ENCODE peak calls at places on chromosomes 11 and 22, in nine cellular contexts. K is NCI-H748 treated with DMSO at 0.1 percent for 48 hours; G is M059J; B is AG20443; H is fibroblast of pulmonary artery; P is naive thymus-derived CD4-positive, alpha-beta T cell; F is fibroblast of gingiva; W is fibroblast of lung; V is hepatocyte. U is an unnamed sample.

GRCh38 chr11:95490625-95491024 is 259.6 kb upstream of the SESN3 start:
- DNase-seq in K (no peak), G (no peak), B (no peak), H (no peak), P (no peak), F (no peak), W (no peak), V (no peak), U (no peak)

GRCh38 chr11:4459470-4459869 is 10.4 kb downstream of the OR52K2 start:
- DNase-seq in K (no peak), G (no peak), B (no peak), H (no peak), P (no peak), F (no peak), W (no peak), V (peak), U (no peak)

GRCh38 chr11:11966826-11967668 is 41.4 kb downstream of the DKK3 start:
- DNase-seq in K (peak), G (peak), B (peak), H (peak), P (peak), F (no peak), W (peak), V (peak), U (peak)

GRCh38 chr11:119531623-119532022 is 108.7 kb upstream of the THY1 start:
- DNase-seq in K (no peak), G (no peak), B (no peak), H (no peak), P (no peak), F (no peak), W (no peak), V (no peak), U (no peak)

GRCh38 chr22:16917144-16918003 is 90.6 kb downstream of the GAB4 start:
- DNase-seq in K (no peak), G (peak), B (peak), H (peak), P (peak), F (peak), W (peak), V (peak), U (peak)

GRCh38 chr11:14376920-14377319 is 17.9 kb upstream of the RRAS2 start:
- DNase-seq in K (no peak), G (peak), B (no peak), H (no peak), P (no peak), F (no peak), W (no peak), V (peak), U (no peak)

GRCh38 chr11:32005786-32006406 is 85.0 kb upstream of the RCN1 start:
- DNase-seq in K (no peak), G (peak), B (no peak), H (no peak), P (no peak), F (no peak), W (no peak), V (no peak), U (no peak)

GRCh38 chr11:96275807-96276594 is 67.0 kb downstream of the MAML2 start:
- DNase-seq in K (no peak), G (peak), B (no peak), H (peak), P (no peak), F (no peak), W (no peak), V (peak), U (no peak)

GRCh38 chr22:36454916-36455570 is 26.4 kb downstream of the TXN2 start:
- DNase-seq in K (peak), G (peak), B (peak), H (peak), P (peak), F (peak), W (peak), V (peak), U (peak)